ENCODE peak calls at places on chromosomes 3 and 15, in four cellular contexts. L is GM12878, M is GM12891, V is K562. I is an unnamed sample.

GRCh38 chr15:48604567-48604966 is 40.9 kb downstream of the FBN1 start:
- DNase-seq in L (no peak), M (no peak), V (no peak), I (no peak)

GRCh38 chr15:45100884-45101622 is 12.9 kb downstream of the DUOX2 start:
- DNase-seq in V (no peak), M (no peak), L (no peak), I (no peak)

GRCh38 chr3:138493804-138494606 is 59.6 kb downstream of the ESYT3 start:
- DNase-seq in L (no peak), M (no peak), V (no peak), I (no peak)

GRCh38 chr3:156762631-156763185 is 63.4 kb upstream of the LEKR1 start:
- DNase-seq in V (no peak), M (no peak), L (no peak), I (no peak)

GRCh38 chr3:114623420-114624046 is 329.7 kb downstream of the TIGIT start:
- DNase-seq in V (no peak), M (no peak), L (no peak), I (no peak)

GRCh38 chr3:123791898-123792297 is 92.2 kb downstream of the MYLK start:
- DNase-seq in M (no peak), L (no peak), V (no peak), I (no peak)

GRCh38 chr3:30082652-30083051 is 523.7 kb upstream of the TGFBR2 start:
- DNase-seq in V (no peak), M (no peak), L (no peak), I (no peak)

GRCh38 chr3:36480916-36481648 is 100.8 kb downstream of the STAC start:
- DNase-seq in L (no peak), V (no peak), M (no peak), I (no peak)

GRCh38 chr3:186374370-186374769 is 12.3 kb upstream of the DGKG start:
- DNase-seq in V (no peak), L (no peak), M (no peak), I (peak)

GRCh38 chr3:126545544-126545943 is 13.2 kb downstream of the C3orf22 start:
- DNase-seq in M (no peak), L (no peak), V (no peak), I (no peak)

GRCh38 chr3:160006282-160007163 is 17.9 kb downstream of the IL12A start:
- DNase-seq in V (no peak), M (no peak), L (no peak), I (peak)

GRCh38 chr3:27253831-27254230 is 115.4 kb downstream of the NEK10 start:
- DNase-seq in V (no peak), L (peak), M (no peak), I (peak)

GRCh38 chr3:61702453-61702852 is 141.1 kb downstream of the PTPRG start:
- DNase-seq in L (no peak), V (no peak), M (no peak), I (no peak)

GRCh38 chr15:49082960-49083359 is 36.7 kb upstream of the SECISBP2L start:
- DNase-seq in V (no peak), L (no peak), M (no peak), I (no peak)

GRCh38 chr3:126056681-126057546 is 27.0 kb downstream of the SLC41A3 start:
- DNase-seq in V (peak), M (no peak), L (no peak), I (no peak)

DNA sequence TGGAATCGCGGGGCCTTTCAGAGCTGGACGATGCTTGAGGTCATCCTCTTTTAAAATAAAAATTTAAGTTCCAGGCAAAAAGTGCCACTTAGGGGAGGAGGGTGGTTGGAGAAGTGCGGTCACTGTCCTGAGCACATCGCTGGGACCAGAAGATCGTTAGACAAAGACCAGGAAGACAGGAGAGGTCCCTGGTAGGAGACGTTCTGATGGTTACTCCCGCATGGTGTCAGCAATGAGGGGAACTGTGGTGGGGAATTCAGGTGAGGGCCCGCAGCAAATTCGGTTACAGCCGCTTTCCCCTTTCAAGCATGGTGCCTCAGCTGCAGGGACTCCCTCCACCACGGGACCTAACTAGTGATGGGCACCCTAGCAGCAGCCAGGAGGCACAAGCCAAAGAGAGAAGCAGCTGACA is 1.0 kb upstream of the ISY1 start:
- DNase-seq in V (no peak), L (no peak), M (no peak), I (peak)
- TF ChIP-seq SPI1 in V (no peak), L (no peak), M (no peak), I (no peak)

GRCh38 chr3:15205482-15205933 is 538 bp upstream of the CAPN7 start:
- DNase-seq in M (no peak), V (no peak), L (no peak), I (no peak)
- TF ChIP-seq SPI1 in M (no peak), V (no peak), L (no peak), I (no peak)

GRCh38 chr3:49013113-49013737 is 5.2 kb downstream of the DALRD3 start:
- DNase-seq in L (no peak), V (no peak), M (no peak), I (no peak)

GRCh38 chr3:49012441-49013017 is 5.3 kb downstream of the WDR6 start:
- DNase-seq in M (no peak), L (no peak), V (no peak), I (no peak)

GRCh38 chr3:49015765-49016164 is 2.6 kb downstream of the DALRD3 start:
- DNase-seq in L (no peak), M (no peak), V (no peak), I (no peak)

GRCh38 chr3:49015072-49015471 is 3.3 kb downstream of the DALRD3 start:
- DNase-seq in V (no peak), L (no peak), M (no peak), I (no peak)

DNA sequence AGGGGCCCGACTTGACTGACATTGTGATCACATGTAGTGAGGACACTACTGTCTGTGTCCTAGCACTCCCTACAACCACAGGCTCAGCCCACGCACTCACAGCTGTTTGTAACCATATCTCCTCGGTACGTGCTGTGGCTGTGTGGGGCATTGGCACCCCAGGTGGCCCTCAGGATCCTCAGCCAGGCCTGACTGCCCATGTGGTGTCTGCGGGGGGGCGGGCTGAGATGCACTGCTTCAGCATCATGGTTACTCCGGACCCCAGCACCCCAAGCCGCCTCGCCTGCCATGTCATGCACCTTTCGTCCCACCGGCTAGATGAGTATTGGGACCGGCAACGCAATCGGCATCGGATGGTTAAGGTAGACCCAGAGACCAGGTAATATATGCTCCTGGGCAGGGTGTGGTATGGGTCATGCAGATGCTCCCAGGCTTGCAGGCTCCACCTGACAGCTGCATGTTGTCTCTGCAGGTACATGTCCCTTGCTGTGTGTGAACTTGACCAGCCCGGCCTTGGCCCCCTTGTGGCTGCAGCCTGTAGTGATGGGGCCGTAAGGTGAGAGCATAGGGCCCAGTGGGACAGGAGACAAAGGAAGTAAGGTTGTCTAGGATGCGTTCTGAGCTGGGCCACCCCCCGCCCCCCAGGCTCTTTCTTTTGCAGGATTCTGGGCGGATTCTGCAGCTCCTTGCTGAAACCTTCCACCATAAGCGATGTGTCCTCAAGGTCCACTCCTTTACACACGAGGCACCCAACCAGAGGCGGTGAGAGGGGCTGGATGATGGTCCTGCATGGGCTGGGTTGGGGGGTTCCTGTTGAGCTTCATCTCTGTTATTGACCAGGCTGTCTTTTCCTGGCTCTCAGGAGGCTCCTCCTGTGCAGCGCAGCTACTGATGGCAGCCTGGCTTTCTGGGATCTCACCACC is 4.4 kb downstream of the DALRD3 start:
- DNase-seq in V (no peak), L (no peak), M (peak), I (no peak)
- TF ChIP-seq SPI1 in V (no peak), L (no peak), M (no peak), I (no peak)

GRCh38 chr3:50656417-50657195 is 18.1 kb upstream of the DOCK3 start:
- DNase-seq in V (no peak), L (no peak), M (no peak), I (no peak)

GRCh38 chr3:50657816-50658215 is 16.9 kb upstream of the DOCK3 start:
- DNase-seq in M (no peak), L (no peak), V (no peak), I (no peak)

GRCh38 chr3:50657407-50657806 is 17.3 kb upstream of the DOCK3 start:
- DNase-seq in V (no peak), L (no peak), M (no peak), I (no peak)

GRCh38 chr3:50658831-50659230 is 15.9 kb upstream of the DOCK3 start:
- DNase-seq in L (no peak), M (no peak), V (no peak), I (no peak)

DNA sequence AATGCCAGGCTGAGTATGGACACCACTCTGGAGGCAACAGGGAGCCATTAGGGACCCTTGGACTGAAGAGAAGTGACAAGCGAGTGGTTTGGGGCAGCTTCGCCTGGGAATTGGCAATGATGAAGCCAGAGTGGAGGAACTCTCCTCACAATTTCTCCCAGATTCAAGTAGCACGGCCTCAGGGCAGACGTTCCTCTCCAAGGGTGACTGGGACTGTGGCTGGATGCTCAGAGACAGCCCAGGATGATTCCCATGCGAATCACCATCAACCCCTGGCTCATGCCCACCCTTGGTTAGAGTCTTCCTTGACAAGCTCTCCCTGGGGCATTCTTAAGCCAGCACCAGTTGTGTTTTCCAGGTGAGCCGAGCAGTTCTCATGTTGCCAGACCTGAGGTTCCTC is 16.3 kb upstream of the DOCK3 start:
- DNase-seq in M (no peak), V (no peak), L (no peak), I (no peak)
- TF ChIP-seq SPI1 in M (no peak), V (no peak), L (no peak), I (no peak)

GRCh38 chr15:91252756-91253155 is 152.7 kb downstream of the SV2B start:
- DNase-seq in M (no peak), V (no peak), L (no peak), I (no peak)
- TF ChIP-seq SPI1 in M (no peak), V (no peak), L (no peak), I (no peak)

GRCh38 chr3:133933097-133934024 is 37.7 kb upstream of the RAB6B start:
- DNase-seq in V (no peak), M (no peak), L (no peak), I (no peak)
- TF ChIP-seq SPI1 in V (no peak), M (no peak), L (no peak), I (no peak)

DNA sequence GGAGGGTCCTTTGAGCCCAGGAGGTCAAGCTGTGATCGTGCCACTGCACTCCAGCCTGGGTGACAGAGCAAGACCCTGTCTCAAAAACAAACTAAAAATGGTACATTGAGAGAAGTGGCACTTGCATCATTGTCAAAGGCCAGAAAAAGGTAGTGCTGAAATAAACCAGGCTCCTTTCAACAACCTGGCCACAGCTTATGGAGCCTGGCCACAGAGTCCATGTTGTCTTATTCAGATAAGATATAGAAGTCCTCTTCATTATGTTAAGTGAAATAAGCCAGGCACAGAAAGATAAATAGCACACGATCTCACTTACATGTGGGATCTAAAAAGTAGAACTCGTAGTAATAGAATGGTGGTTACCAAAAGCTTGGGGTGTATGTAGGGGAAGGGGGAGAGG is 34.7 kb downstream of the EMC4 start:
- DNase-seq in L (no peak), M (no peak), V (no peak), I (no peak)
- TF ChIP-seq SPI1 in L (no peak), M (no peak), V (no peak), I (no peak)

DNA sequence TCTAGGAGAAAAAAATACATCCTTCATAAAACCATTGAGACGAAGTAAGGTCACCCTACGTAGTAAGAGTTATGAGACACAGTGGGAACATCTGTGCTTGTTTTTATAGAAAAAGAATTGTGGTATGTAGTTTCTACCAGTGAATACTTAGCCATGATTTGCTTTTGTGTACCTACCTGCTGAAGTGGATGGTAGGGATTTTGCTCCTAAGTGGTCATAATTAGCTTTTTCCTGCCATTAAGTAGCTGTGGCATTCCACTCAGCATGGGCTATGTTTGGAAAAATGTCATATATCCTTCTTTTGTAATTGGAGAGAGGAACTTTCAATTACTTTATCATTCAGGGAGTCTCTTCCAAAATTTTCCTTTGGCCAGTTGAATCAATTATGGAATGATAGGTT is 63.7 kb downstream of the CHD2 start:
- DNase-seq in M (no peak), V (no peak), L (no peak), I (no peak)
- TF ChIP-seq SPI1 in M (no peak), V (no peak), L (no peak), I (no peak)

GRCh38 chr3:11206316-11206715 is 52.0 kb downstream of the HRH1 start:
- DNase-seq in V (no peak), M (no peak), L (no peak), I (no peak)
- TF ChIP-seq SPI1 in V (no peak), M (no peak), L (no peak), I (no peak)

GRCh38 chr3:195908439-195909293 is at the start of gene TNK2:
- DNase-seq in L (no peak), V (peak), M (no peak), I (no peak)
- TF ChIP-seq SPI1 in L (no peak), V (no peak), M (no peak), I (no peak)

I was measured in HL-60.